ENCODE peak calls at places on chromosomes 16 and 17, in nine cellular contexts. L is gastrocnemius medialis, W is NB4, P is uterus, M is ovary, J is stomach, Z is A549, H is Peyer's patch, Y is tibial nerve. F is an unnamed sample.
A peak's percentile ranks its signal among the peaks of the same experiment; 100 is the strongest.

GRCh38 chr17:32881054-32881453 is 4.1 kb upstream of the MYO1D start:
- DNase-seq in Z (no peak), J (no peak), Y (no peak), L (no peak), P (no peak), H (no peak), M (no peak), W (peak; percentile 62), F (no peak)

GRCh38 chr16:15653227-15653626 is 3.2 kb downstream of the NDE1 start:
- DNase-seq in Z (no peak), J (no peak), W (no peak), L (no peak), H (no peak), Y (no peak), P (no peak), M (no peak), F (no peak)

GRCh38 chr16:2468725-2469398 is 2.2 kb upstream of the NTN3 start:
- DNase-seq in Z (peak; percentile 44), P (no peak), J (no peak), L (no peak), M (no peak), Y (no peak), W (peak; percentile 97), H (no peak), F (no peak)

GRCh38 chr16:27355610-27356009 is 41.8 kb downstream of the IL4R start:
- DNase-seq in H (no peak), L (peak; percentile 19), W (peak; percentile 58), M (no peak), Y (peak; percentile 24), P (no peak), J (peak; percentile 33), Z (no peak), F (peak; percentile 87)

GRCh38 chr17:76537288-76537577 is 276 bp downstream of the CYGB start:
- DNase-seq in H (peak; percentile 54), M (peak; percentile 68), Z (no peak), J (peak; percentile 52), P (peak; percentile 60), L (no peak), Y (no peak), W (no peak), F (peak; percentile 73)

GRCh38 chr16:27352026-27352425 is 38.3 kb downstream of the IL4R start:
- DNase-seq in Y (no peak), J (no peak), L (no peak), W (no peak), Z (no peak), P (no peak), H (no peak), M (no peak), F (no peak)

GRCh38 chr17:353838-354234 is 1.2 kb upstream of the RPH3AL start:
- DNase-seq in W (no peak), Z (no peak), J (no peak), P (no peak), Y (no peak), M (no peak), H (no peak), L (no peak), F (no peak)

GRCh38 chr17:31085563-31085962 is 9.2 kb upstream of the NF1 start:
- DNase-seq in Y (no peak), H (no peak), P (no peak), W (peak; percentile 61), M (no peak), Z (no peak), J (no peak), L (no peak), F (no peak)

GRCh38 chr17:57255182-57255775 is 1.0 kb upstream of the MSI2 start:
- DNase-seq in Z (no peak), W (no peak), M (no peak), L (no peak), Y (no peak), H (no peak), P (no peak), J (no peak), F (no peak)

GRCh38 chr17:310111-311010 is 42.2 kb downstream of the RPH3AL start:
- DNase-seq in H (no peak), Y (no peak), M (peak; percentile 21), P (no peak), W (no peak), J (no peak), L (no peak), Z (no peak), F (peak; percentile 67)

GRCh38 chr17:76822184-76822778 is 45.9 kb upstream of the MGAT5B start:
- DNase-seq in J (no peak), Z (no peak), Y (no peak), M (no peak), W (peak; percentile 17), L (no peak), H (no peak), P (no peak), F (no peak)

GRCh38 chr16:1920727-1921155 is 2.5 kb upstream of the HS3ST6 start:
- DNase-seq in W (peak; percentile 70), H (no peak), Z (no peak), L (no peak), J (peak; percentile 64), Y (no peak), M (no peak), P (no peak), F (no peak)

GRCh38 chr17:70405492-70406220 is 236.3 kb downstream of the KCNJ2 start:
- DNase-seq in M (no peak), Y (peak; percentile 53), W (peak; percentile 51), L (no peak), H (no peak), P (no peak), J (no peak), Z (peak; percentile 71), F (no peak)

GRCh38 chr17:80786470-80786869 is 205.2 kb upstream of the CHMP6 start:
- DNase-seq in L (peak; percentile 42), J (no peak), P (no peak), Y (no peak), Z (no peak), W (no peak), H (no peak), M (no peak), F (no peak)

GRCh38 chr16:56603589-56603988 is 4.8 kb upstream of the MT2A start:
- DNase-seq in W (peak; percentile 64), Z (peak; percentile 67), H (no peak), Y (no peak), M (no peak), L (peak; percentile 85), P (no peak), J (peak; percentile 61), F (no peak)

GRCh38 chr17:1940810-1941185 is 84.3 kb downstream of the RTN4RL1 start:
- DNase-seq in Z (no peak), Y (no peak), M (no peak), J (no peak), P (no peak), H (no peak), W (no peak), L (no peak), F (no peak)

GRCh38 chr16:4847774-4848587 is 700 bp downstream of the UBN1 start:
- DNase-seq in J (peak; percentile 73), Y (peak; percentile 46), H (peak; percentile 76), P (peak; percentile 32), W (peak; percentile 81), L (peak; percentile 74), Z (peak; percentile 41), M (peak; percentile 65), F (peak; percentile 91)

GRCh38 chr16:53073053-53073452 is 18.3 kb downstream of the CHD9 start:
- DNase-seq in M (no peak), W (no peak), P (no peak), H (no peak), Z (no peak), J (no peak), L (no peak), Y (no peak), F (no peak)

GRCh38 chr17:73358668-73359067 is 46.9 kb upstream of the CDC42EP4 start:
- DNase-seq in M (no peak), Y (no peak), W (no peak), Z (no peak), J (no peak), L (no peak), H (no peak), P (no peak), F (no peak)

GRCh38 chr16:11250091-11250785 is 5.8 kb downstream of the SOCS1 start:
- DNase-seq in Z (no peak), H (no peak), L (no peak), Y (no peak), J (no peak), P (no peak), M (no peak), W (no peak), F (no peak)

GRCh38 chr17:7685533-7686220 is 1.6 kb downstream of the TP53 start:
- DNase-seq in Y (peak; percentile 86), J (peak; percentile 93), Z (peak; percentile 91), H (peak; percentile 94), M (peak; percentile 91), L (peak; percentile 90), P (peak; percentile 91), W (peak; percentile 91), F (peak; percentile 97)
- TF ChIP-seq POLR2A in Y (peak; percentile 63), J (no peak), Z (peak; percentile 50), H (peak; percentile 75), M (peak; percentile 87), L (peak; percentile 51), P (peak; percentile 40), W (peak; percentile 41), F (no peak)

GRCh38 chr17:49523706-49524472 is 28.8 kb downstream of the NGFR start:
- DNase-seq in H (peak; percentile 31), J (peak; percentile 79), W (no peak), L (no peak), Z (no peak), Y (no peak), P (no peak), M (no peak), F (peak; percentile 67)
- TF ChIP-seq POLR2A in H (no peak), J (no peak), W (no peak), L (no peak), Z (no peak), Y (no peak), P (no peak), M (no peak), F (no peak)

DNA sequence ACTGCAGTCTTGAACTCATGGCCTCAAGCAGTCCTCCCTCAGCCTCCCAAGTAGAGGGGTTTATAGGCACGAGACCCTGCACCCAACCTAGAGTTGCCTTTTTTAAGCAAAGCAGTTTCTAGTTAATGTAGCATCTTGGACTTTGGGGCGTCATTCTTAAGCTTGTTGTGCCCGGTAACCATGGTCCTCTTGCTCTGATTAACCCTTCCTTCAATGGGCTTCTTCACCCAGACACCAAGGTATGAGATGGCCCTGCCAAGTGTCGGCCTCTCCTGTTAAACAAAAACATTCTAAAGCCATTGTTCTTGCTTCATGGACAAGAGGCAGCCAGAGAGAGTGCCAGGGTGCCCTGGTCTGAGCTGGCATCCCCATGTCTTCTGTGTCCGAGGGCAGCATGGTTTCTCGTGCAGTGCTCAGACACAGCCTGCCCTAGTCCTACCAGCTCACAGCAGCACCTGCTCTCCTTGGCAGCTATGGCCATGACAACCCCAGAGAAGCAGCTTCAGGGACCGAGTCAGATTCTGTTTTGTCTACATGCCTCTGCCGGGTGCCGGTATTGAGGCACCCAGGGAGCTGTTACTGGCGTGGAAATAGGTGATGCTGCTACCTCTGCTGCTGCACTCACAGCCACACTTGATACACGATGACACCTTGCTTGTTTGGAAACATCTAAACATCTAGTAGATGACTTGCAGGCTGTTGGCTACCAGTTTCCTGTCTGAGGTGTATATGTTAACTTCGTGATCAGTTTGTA is 3.3 kb downstream of the RPL13 start:
- DNase-seq in Y (no peak), W (peak; percentile 47), Z (no peak), L (peak; percentile 49), H (no peak), J (no peak), P (no peak), M (peak; percentile 28), F (no peak)
- TF ChIP-seq POLR2A in Y (no peak), W (no peak), Z (no peak), L (no peak), H (no peak), J (no peak), P (no peak), M (no peak), F (no peak)

GRCh38 chr16:681746-682427 is 1.7 kb downstream of the STUB1 start:
- DNase-seq in P (no peak), Y (no peak), Z (no peak), L (peak; percentile 36), J (no peak), W (no peak), M (peak; percentile 75), H (no peak), F (no peak)
- TF ChIP-seq POLR2A in P (no peak), Y (no peak), Z (peak; percentile 41), L (no peak), J (no peak), W (no peak), M (no peak), H (no peak), F (no peak)

F was measured in spleen.